ENCODE peak calls at places on chromosomes 11 and 22, in four cellular contexts. Z is astrocyte; B is activated CD8-positive, alpha-beta memory T cell treated with anti-CD3 and anti-CD28 coated beads, Interleukin-2, amount 50 U/mL, for 48 hours; J is GM12865. G is an unnamed sample.

GRCh38 chr11:3840870-3841425 is at the start of gene RHOG:
- DNase-seq in Z (peak), B (peak), J (peak), G (no peak)

GRCh38 chr11:122178795-122179194 is 62.8 kb upstream of the BLID start:
- DNase-seq in Z (no peak), B (no peak), J (no peak), G (no peak)

GRCh38 chr22:24990344-24990905 is 37.9 kb downstream of the KIAA1671 start:
- DNase-seq in Z (no peak), B (no peak), J (no peak), G (no peak)

GRCh38 chr11:45400594-45400993 is 114.5 kb upstream of the SYT13 start:
- DNase-seq in Z (peak), B (no peak), J (no peak), G (peak)

GRCh38 chr22:40995821-40996220 is 44.6 kb downstream of the RBX1 start:
- DNase-seq in Z (no peak), B (no peak), J (no peak), G (no peak)

GRCh38 chr11:94521684-94522083 is 9.4 kb downstream of the C11orf97 start:
- DNase-seq in Z (no peak), B (no peak), J (peak), G (peak)

GRCh38 chr11:11218287-11218986 is 134.6 kb downstream of the CSNK2A3 start:
- DNase-seq in Z (no peak), B (no peak), J (peak), G (no peak)

GRCh38 chr11:65553301-65554001 is 4.7 kb downstream of the LTBP3 start:
- DNase-seq in Z (no peak), B (no peak), J (peak), G (peak)

GRCh38 chr11:30608534-30608933 is 22.4 kb upstream of the MPPED2 start:
- DNase-seq in Z (no peak), B (no peak), J (no peak), G (no peak)

GRCh38 chr11:100930185-100930778 is 199.3 kb downstream of the PGR start:
- DNase-seq in Z (peak), B (no peak), J (peak), G (peak)

GRCh38 chr11:27701262-27702105 is 1.2 kb upstream of the BDNF start:
- DNase-seq in Z (peak), B (no peak), J (peak), G (peak)

GRCh38 chr22:19495562-19496323 is 16.0 kb downstream of the CDC45 start:
- DNase-seq in Z (no peak), B (no peak), J (no peak), G (peak)

GRCh38 chr11:61092280-61092766 is 10.0 kb upstream of the CD5 start:
- DNase-seq in Z (no peak), B (peak), J (peak), G (no peak)

GRCh38 chr11:125256471-125257010 is 92.0 kb downstream of the PKNOX2 start:
- DNase-seq in Z (no peak), B (no peak), J (no peak), G (no peak)

GRCh38 chr11:77244277-77245014 is 57.0 kb downstream of the GDPD4 start:
- DNase-seq in Z (peak), B (no peak), J (no peak), G (no peak)

GRCh38 chr11:75376175-75376574 is 23.1 kb upstream of the RPS3 start:
- DNase-seq in Z (no peak), B (no peak), J (no peak), G (peak)

GRCh38 chr22:25085930-25086901 is 113.4 kb upstream of the CRYBB3 start:
- DNase-seq in Z (peak), B (no peak), J (peak), G (no peak)

GRCh38 chr11:112697371-112697770 is 263.8 kb upstream of the NCAM1 start:
- DNase-seq in Z (no peak), B (no peak), J (no peak), G (no peak)

GRCh38 chr22:24422078-24422665 is 5.2 kb upstream of the ADORA2A start:
- DNase-seq in Z (no peak), B (no peak), J (no peak), G (no peak)

G was measured in NB4.